ENCODE peak calls at places on chromosome X, in nine cellular contexts. P, T, B, F, L, W, C, G and R are unnamed samples.

GRCh38 chrX:134688839-134689238 is 30.6 kb upstream of the PLAC1 start:
- DNase-seq in P (no peak), T (no peak), B (no peak), F (peak), L (peak), W (no peak), C (no peak), G (peak), R (no peak)

GRCh38 chrX:45035071-45035470 is 162.1 kb downstream of the KDM6A start:
- DNase-seq in P (no peak), T (no peak), B (no peak), F (no peak), L (no peak), W (no peak), C (no peak), G (no peak), R (no peak)

GRCh38 chrX:114675365-114675764 is 91.5 kb downstream of the HTR2C start:
- DNase-seq in P (no peak), T (no peak), B (no peak), F (peak), L (no peak), W (no peak), C (no peak), G (no peak), R (peak)

GRCh38 chrX:103063918-103064434 is at the start of gene BEX1:
- DNase-seq in P (no peak), T (peak), B (no peak), F (peak), L (no peak), W (no peak), C (no peak), G (peak), R (no peak)

GRCh38 chrX:17031827-17032226 is 85.4 kb downstream of the REPS2 start:
- DNase-seq in P (no peak), T (no peak), B (no peak), F (no peak), L (no peak), W (no peak), C (no peak), G (no peak), R (no peak)

GRCh38 chrX:46180258-46180687 is 364.9 kb downstream of the ZNF674 start:
- DNase-seq in P (peak), T (no peak), B (no peak), F (peak), L (peak), W (peak), C (no peak), G (no peak), R (peak)

GRCh38 chrX:154304901-154305300 is 9.3 kb downstream of the TKTL1 start:
- DNase-seq in P (no peak), T (no peak), B (no peak), F (no peak), L (no peak), W (no peak), C (no peak), G (no peak), R (no peak)

GRCh38 chrX:153765138-153766079 is 1.4 kb downstream of the PLXNB3 start:
- DNase-seq in P (no peak), T (peak), B (no peak), F (peak), L (no peak), W (no peak), C (no peak), G (no peak), R (no peak)

GRCh38 chrX:19670321-19670750 is 155.0 kb upstream of the MAP3K15 start:
- DNase-seq in P (no peak), T (no peak), B (no peak), F (peak), L (peak), W (no peak), C (no peak), G (peak), R (no peak)

GRCh38 chrX:133005038-133005437 is 46.6 kb upstream of the HS6ST2 start:
- DNase-seq in P (peak), T (no peak), B (peak), F (peak), L (no peak), W (peak), C (no peak), G (peak), R (no peak)

GRCh38 chrX:40527543-40527942 is 53.2 kb upstream of the ATP6AP2 start:
- DNase-seq in P (no peak), T (no peak), B (no peak), F (no peak), L (no peak), W (no peak), C (no peak), G (no peak), R (no peak)

GRCh38 chrX:22575161-22575845 is 302.6 kb downstream of the CBLL2 start:
- DNase-seq in P (no peak), T (no peak), B (no peak), F (peak), L (no peak), W (no peak), C (no peak), G (no peak), R (no peak)

GRCh38 chrX:79270401-79270800 is 96.7 kb downstream of the ITM2A start:
- DNase-seq in P (no peak), T (no peak), B (peak), F (peak), L (no peak), W (no peak), C (peak), G (peak), R (no peak)

GRCh38 chrX:18985186-18985435 is 1.2 kb upstream of the PHKA2 start:
- DNase-seq in P (no peak), T (no peak), B (no peak), F (no peak), L (no peak), W (no peak), C (no peak), G (no peak), R (peak)

GRCh38 chrX:18761750-18762149 is 54.3 kb downstream of the PPEF1 start:
- DNase-seq in P (no peak), T (no peak), B (no peak), F (no peak), L (no peak), W (no peak), C (no peak), G (no peak), R (no peak)